ENCODE peak calls at places on chromosomes 6 and 20, in five cellular contexts. O is posterior cingulate gyrus; V is cerebellar cortex; M is anterior cingulate cortex; T is stimulated activated CD4-positive, alpha-beta T cell treated with anti-CD3 and anti-CD28 coated beads, Interleukin-4, amount 100 ng/mL, for 24 hours. Q is an unnamed sample.

GRCh38 chr6:36627801-36628246 is 33.7 kb downstream of the SRSF3 start:
- DNase-seq in O (no peak), V (no peak), M (no peak), T (no peak), Q (peak; percentile 81)

GRCh38 chr6:119071576-119071975 is 6.9 kb downstream of the FAM184A start:
- DNase-seq in O (no peak), V (no peak), M (no peak), T (no peak), Q (no peak)

GRCh38 chr6:130482645-130483390 is 117.0 kb downstream of the TMEM200A start:
- DNase-seq in O (no peak), V (no peak), M (no peak), T (no peak), Q (no peak)

GRCh38 chr6:144006731-144007454 is 1.2 kb downstream of the PLAGL1 start:
- DNase-seq in O (no peak), V (peak; percentile 9), M (no peak), T (peak; percentile 7), Q (peak; percentile 58)

GRCh38 chr20:43840382-43841070 is 74.1 kb upstream of the TOX2 start:
- DNase-seq in O (peak; percentile 22), V (no peak), M (no peak), T (peak; percentile 28), Q (no peak)

GRCh38 chr6:43970913-43971775 is 156.1 kb downstream of the MRPL14 start:
- DNase-seq in O (no peak), V (no peak), M (no peak), T (no peak), Q (no peak)

GRCh38 chr20:43186312-43186711 is 3.4 kb downstream of the PTPRT start:
- DNase-seq in O (no peak), V (no peak), M (no peak), T (no peak), Q (no peak)

GRCh38 chr20:20018366-20018765 is 1.2 kb downstream of the NAA20 start:
- DNase-seq in O (no peak), V (no peak), M (no peak), T (no peak), Q (no peak)

GRCh38 chr20:37543828-37544227 is 16.2 kb upstream of the BLCAP start:
- DNase-seq in O (no peak), V (no peak), M (no peak), T (no peak), Q (peak; percentile 16)

GRCh38 chr6:50689210-50689609 is 24.1 kb upstream of the TFAP2D start:
- DNase-seq in O (no peak), V (no peak), M (no peak), T (no peak), Q (no peak)

GRCh38 chr6:67933278-67933677 is 701.8 kb upstream of the ADGRB3 start:
- DNase-seq in O (no peak), V (no peak), M (no peak), T (no peak), Q (no peak)

GRCh38 chr6:37618916-37619605 is 78.6 kb downstream of the MDGA1 start:
- DNase-seq in O (no peak), V (no peak), M (no peak), T (no peak), Q (no peak)

Q was measured in lung microvascular endothelial cell.